ENCODE peak calls at places on chromosome X, in five cellular contexts. F, N, U, L and Y are unnamed samples.

GRCh38 chrX:76617020-76617419 is 189.5 kb downstream of the MAGEE1 start:
- DNase-seq in N (no peak), F (no peak), L (no peak), U (no peak), Y (no peak)

GRCh38 chrX:135389243-135389642 is 32.5 kb upstream of the SMIM10L2A start:
- DNase-seq in L (no peak), U (no peak), F (no peak), N (no peak), Y (no peak)

GRCh38 chrX:34365482-34365881 is 233.4 kb upstream of the FAM47A start:
- DNase-seq in L (no peak), U (no peak), F (no peak), N (no peak), Y (peak; percentile 61)

GRCh38 chrX:53347948-53348347 is 66.6 kb upstream of the IQSEC2 start:
- DNase-seq in N (no peak), F (no peak), U (no peak), L (no peak), Y (no peak)

GRCh38 chrX:111041018-111041462 is 55.0 kb upstream of the PAK3 start:
- DNase-seq in U (peak; percentile 28), L (no peak), F (no peak), N (no peak), Y (peak; percentile 91)

GRCh38 chrX:153635788-153636668 is 11.0 kb upstream of the DUSP9 start:
- DNase-seq in L (no peak), F (no peak), U (no peak), N (no peak), Y (no peak)

GRCh38 chrX:136953867-136954787 is 73.6 kb upstream of the RBMX start:
- DNase-seq in F (peak; percentile 65), U (peak; percentile 17), L (peak; percentile 70), N (peak; percentile 58), Y (peak; percentile 76)

GRCh38 chrX:9614016-9614415 is 149.2 kb downstream of the TBL1X start:
- DNase-seq in U (no peak), F (no peak), N (no peak), L (no peak), Y (peak; percentile 54)

GRCh38 chrX:103656623-103657022 is 27.8 kb downstream of the TCEAL1 start:
- DNase-seq in N (no peak), L (no peak), F (no peak), U (peak; percentile 77), Y (no peak)

GRCh38 chrX:103442536-103442901 is 66.2 kb downstream of the BEX3 start:
- DNase-seq in F (no peak), N (no peak), U (no peak), L (no peak), Y (no peak)

GRCh38 chrX:13894888-13895564 is 78.1 kb upstream of the GPM6B start:
- DNase-seq in L (no peak), N (no peak), U (no peak), F (no peak), Y (no peak)

DNA sequence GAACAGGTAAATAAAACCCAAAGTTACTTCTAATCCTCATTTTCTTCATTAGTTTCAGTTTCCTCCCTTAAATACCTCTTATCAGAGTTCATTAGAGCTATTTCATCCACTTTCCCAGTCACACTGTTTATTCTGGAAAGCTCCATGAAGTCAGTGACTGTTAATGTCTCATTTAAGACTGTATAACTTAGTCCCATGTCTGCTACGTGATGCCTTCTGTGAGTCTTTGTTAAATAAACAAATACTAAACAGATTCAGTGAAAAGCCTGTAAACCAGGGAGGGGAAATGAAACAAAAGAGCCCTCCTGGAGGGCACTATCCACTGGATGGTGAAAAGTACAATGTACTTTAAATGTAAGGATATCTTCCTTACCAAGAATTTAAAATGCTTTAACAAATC is 24.7 kb downstream of the ACE2 start:
- DNase-seq in L (no peak), F (no peak), N (no peak), U (no peak), Y (no peak)
- H3K27me3 ChIP-seq in L (no peaks in the 10 kb centered on the region), F (no peaks in the 10 kb centered on the region), N (peaks cover 2% of the 10 kb centered on the region), U (no peaks in the 10 kb centered on the region), Y (no peaks in the 10 kb centered on the region)

DNA sequence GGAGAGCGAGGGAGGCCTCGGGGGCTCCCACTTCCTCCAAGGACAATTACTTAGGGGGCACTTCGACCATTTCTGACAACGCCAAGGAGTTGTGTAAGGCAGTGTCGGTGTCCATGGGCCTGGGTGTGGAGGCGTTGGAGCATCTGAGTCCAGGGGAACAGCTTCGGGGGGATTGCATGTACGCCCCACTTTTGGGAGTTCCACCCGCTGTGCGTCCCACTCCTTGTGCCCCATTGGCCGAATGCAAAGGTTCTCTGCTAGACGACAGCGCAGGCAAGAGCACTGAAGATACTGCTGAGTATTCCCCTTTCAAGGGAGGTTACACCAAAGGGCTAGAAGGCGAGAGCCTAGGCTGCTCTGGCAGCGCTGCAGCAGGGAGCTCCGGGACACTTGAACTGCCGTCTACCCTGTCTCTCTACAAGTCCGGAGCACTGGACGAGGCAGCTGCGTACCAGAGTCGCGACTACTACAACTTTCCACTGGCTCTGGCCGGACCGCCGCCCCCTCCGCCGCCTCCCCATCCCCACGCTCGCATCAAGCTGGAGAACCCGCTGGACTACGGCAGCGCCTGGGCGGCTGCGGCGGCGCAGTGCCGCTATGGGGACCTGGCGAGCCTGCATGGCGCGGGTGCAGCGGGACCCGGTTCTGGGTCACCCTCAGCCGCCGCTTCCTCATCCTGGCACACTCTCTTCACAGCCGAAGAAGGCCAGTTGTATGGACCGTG is 2.1 kb downstream of the AR start:
- DNase-seq in N (no peak), F (peak; percentile 62), L (no peak), U (no peak), Y (peak; percentile 36)
- H3K4me3 ChIP-seq in N (peak overlapping the region; percentile 22), F (peak overlapping the region; percentile 70), L (peak overlapping the region; percentile 46), U (peak overlapping the region; percentile 38), Y (peak overlapping the region; percentile 40)

GRCh38 chrX:150227873-150228272 is 135.2 kb upstream of the MAMLD1 start:
- DNase-seq in F (no peak), N (peak; percentile 22), L (no peak), U (no peak), Y (no peak)

GRCh38 chrX:150227321-150227860 is 135.7 kb upstream of the MAMLD1 start:
- DNase-seq in U (no peak), L (no peak), N (peak; percentile 5), F (no peak), Y (no peak)

GRCh38 chrX:150225266-150225665 is 137.9 kb upstream of the MAMLD1 start:
- DNase-seq in U (no peak), F (no peak), L (no peak), N (peak; percentile 16), Y (no peak)

GRCh38 chrX:150225756-150226155 is 137.4 kb upstream of the MAMLD1 start:
- DNase-seq in L (no peak), N (no peak), F (no peak), U (no peak), Y (no peak)

DNA sequence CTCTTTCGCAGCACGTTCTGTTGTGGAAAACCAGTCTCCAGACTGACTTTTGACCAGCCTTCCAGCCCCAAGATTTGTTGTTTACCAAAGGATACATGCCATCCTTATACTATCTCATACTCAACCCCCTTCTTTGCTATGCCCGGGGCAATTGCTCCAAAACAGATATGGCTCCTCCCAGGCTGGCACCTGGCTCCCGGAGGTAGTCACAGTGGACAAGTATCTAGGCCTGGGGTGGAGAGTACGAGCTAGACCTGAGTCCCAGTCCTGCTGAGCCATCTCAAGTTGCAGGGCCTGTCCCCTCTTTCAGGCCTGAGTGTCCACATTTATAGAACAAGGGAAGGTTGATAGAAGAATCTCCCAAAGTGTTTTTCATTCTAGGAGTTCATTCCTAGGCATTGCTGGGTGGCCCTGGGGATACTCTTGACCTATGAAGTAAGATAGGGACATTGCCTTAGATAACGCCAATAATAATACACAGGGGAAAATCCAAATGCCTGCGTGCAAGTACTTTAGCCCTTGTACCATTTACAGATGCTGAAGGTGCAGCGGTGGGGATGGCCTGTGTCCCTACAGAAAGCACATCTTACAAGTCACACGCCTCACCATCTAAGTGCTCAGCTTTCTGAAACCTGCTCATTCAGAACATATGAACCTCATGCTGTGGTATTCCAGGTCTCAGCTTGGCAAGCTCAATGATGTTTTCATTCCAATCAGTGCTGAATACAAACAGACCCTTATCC is 136.7 kb upstream of the MAMLD1 start:
- DNase-seq in N (peak; percentile 20), U (no peak), L (no peak), F (no peak), Y (no peak)
- H3K4me1 ChIP-seq in N (no peaks in the 10 kb centered on the region), U (no peaks in the 10 kb centered on the region), L (no peaks in the 10 kb centered on the region), F (no peaks in the 10 kb centered on the region), Y (no peaks in the 10 kb centered on the region)

GRCh38 chrX:83495882-83496281 is 12.2 kb upstream of the POU3F4 start:
- DNase-seq in F (no peak), N (no peak), L (no peak), U (no peak), Y (no peak)
- H3K27me3 ChIP-seq in F (no peaks in the 10 kb centered on the region), N (no peaks in the 10 kb centered on the region), L (peaks cover 3% of the 10 kb centered on the region), U (no peaks in the 10 kb centered on the region), Y (peaks cover 10% of the 10 kb centered on the region)

DNA sequence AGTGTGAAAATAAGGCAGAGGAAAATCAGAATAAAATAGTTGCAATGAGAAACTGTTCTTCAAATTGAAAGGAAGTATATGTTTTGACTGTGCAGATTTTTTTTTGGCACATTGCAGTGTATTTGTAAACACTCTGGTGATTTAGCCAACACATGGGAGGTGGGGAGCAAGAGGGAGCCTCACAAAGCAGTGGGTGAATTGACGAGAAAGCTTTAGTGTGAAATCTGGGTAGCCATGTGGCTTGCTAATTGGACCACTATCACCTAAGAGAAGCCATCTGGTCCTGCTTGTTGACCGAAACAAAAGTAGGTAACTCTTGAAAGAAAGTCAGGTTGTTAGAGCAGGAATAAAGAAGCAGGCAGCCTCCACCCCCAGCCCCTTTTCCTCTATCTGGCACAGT is 10.4 kb downstream of the CLCN5 start:
- DNase-seq in N (no peak), F (no peak), U (no peak), L (no peak), Y (no peak)
- H3K4me3 ChIP-seq in N (no peak overlapping the region), F (no peak overlapping the region), U (no peak overlapping the region), L (no peak overlapping the region), Y (no peak overlapping the region)

GRCh38 chrX:48958635-48959094 is 1.3 kb upstream of the OTUD5 start:
- DNase-seq in F (peak; percentile 76), U (no peak), L (peak; percentile 32), N (no peak), Y (peak; percentile 67)
- H3K4me1 ChIP-seq in F (peaks cover 34% of the 10 kb centered on the region), U (peaks cover 11% of the 10 kb centered on the region), L (peaks cover 32% of the 10 kb centered on the region), N (peaks cover 5% of the 10 kb centered on the region), Y (peaks cover 18% of the 10 kb centered on the region)